ENCODE peak calls at places on chromosomes 3 and 15, in five cellular contexts. One of them, this sample, is unnamed.

GRCh38 chr15:59327942-59328341 is 44.7 kb downstream of the MYO1E start:
- DNase-seq in NT2/D1: no peak
- DNase-seq in H1: no peak
- DNase-seq in HepG2: no peak
- DNase-seq in GM12878: no peak
- DNase-seq in this sample: no peak

GRCh38 chr3:65262554-65262953 is 574.8 kb upstream of the ADAMTS9 start:
- DNase-seq in NT2/D1: no peak
- DNase-seq in H1: no peak
- DNase-seq in HepG2: no peak
- DNase-seq in GM12878: no peak
- DNase-seq in this sample: no peak

GRCh38 chr3:71591106-71591505 is 7.6 kb upstream of the FOXP1 start:
- DNase-seq in NT2/D1: no peak
- DNase-seq in H1: no peak
- DNase-seq in HepG2: no peak
- DNase-seq in GM12878: no peak
- DNase-seq in this sample: no peak

GRCh38 chr3:175476489-175476888 is 617.4 kb downstream of the NAALADL2 start:
- DNase-seq in NT2/D1: no peak
- DNase-seq in H1: no peak
- DNase-seq in HepG2: no peak
- DNase-seq in GM12878: no peak
- DNase-seq in this sample: no peak

GRCh38 chr15:100476805-100477204 is 51.9 kb downstream of the CERS3 start:
- DNase-seq in NT2/D1: no peak
- DNase-seq in H1: no peak
- DNase-seq in HepG2: no peak
- DNase-seq in GM12878: no peak
- DNase-seq in this sample: no peak

GRCh38 chr3:98390366-98390765 is at the start of gene OR5K3:
- DNase-seq in NT2/D1: no peak
- DNase-seq in H1: no peak
- DNase-seq in HepG2: no peak
- DNase-seq in GM12878: no peak
- DNase-seq in this sample: no peak

GRCh38 chr3:12992629-12993021 is 80.6 kb downstream of the IQSEC1 start:
- DNase-seq in NT2/D1: no peak
- DNase-seq in H1: no peak
- DNase-seq in HepG2: peak; percentile 81
- DNase-seq in GM12878: no peak
- DNase-seq in this sample: no peak

GRCh38 chr3:142022381-142022780 is 127.0 kb downstream of the TFDP2 start:
- DNase-seq in NT2/D1: no peak
- DNase-seq in H1: no peak
- DNase-seq in HepG2: no peak
- DNase-seq in GM12878: peak; percentile 45
- DNase-seq in this sample: no peak

GRCh38 chr3:186057594-186057993 is 51.3 kb downstream of the ETV5 start:
- DNase-seq in NT2/D1: peak; percentile 50
- DNase-seq in H1: no peak
- DNase-seq in HepG2: no peak
- DNase-seq in GM12878: no peak
- DNase-seq in this sample: no peak

GRCh38 chr15:77819271-77819806 is 186.6 kb upstream of the LINGO1 start:
- DNase-seq in NT2/D1: no peak
- DNase-seq in H1: no peak
- DNase-seq in HepG2: no peak
- DNase-seq in GM12878: no peak
- DNase-seq in this sample: peak; percentile 66

GRCh38 chr3:5298453-5298852 is 110.9 kb downstream of the EDEM1 start:
- DNase-seq in NT2/D1: no peak
- DNase-seq in H1: no peak
- DNase-seq in HepG2: no peak
- DNase-seq in GM12878: peak; percentile 69
- DNase-seq in this sample: no peak

GRCh38 chr3:124907957-124908356 is 20.8 kb upstream of the ITGB5 start:
- DNase-seq in NT2/D1: peak; percentile 47
- DNase-seq in H1: no peak
- DNase-seq in HepG2: no peak
- DNase-seq in GM12878: no peak
- DNase-seq in this sample: no peak

GRCh38 chr15:22811640-22812039 is 25.2 kb downstream of the NIPA1 start:
- DNase-seq in NT2/D1: no peak
- DNase-seq in H1: no peak
- DNase-seq in HepG2: peak; percentile 39
- DNase-seq in GM12878: no peak
- DNase-seq in this sample: peak; percentile 10

GRCh38 chr3:39809995-39810595 is 686 bp downstream of the MYRIP start:
- DNase-seq in NT2/D1: no peak
- DNase-seq in H1: no peak
- DNase-seq in HepG2: no peak
- DNase-seq in GM12878: no peak
- DNase-seq in this sample: no peak

GRCh38 chr15:86743283-86743903 is 663.7 kb downstream of the AGBL1 start:
- DNase-seq in NT2/D1: peak; percentile 65
- DNase-seq in H1: peak; percentile 53
- DNase-seq in HepG2: peak; percentile 1
- DNase-seq in GM12878: no peak
- DNase-seq in this sample: peak; percentile 54

GRCh38 chr3:2390926-2391532 is 292.4 kb downstream of the CNTN4 start:
- DNase-seq in NT2/D1: no peak
- DNase-seq in H1: no peak
- DNase-seq in HepG2: no peak
- DNase-seq in GM12878: no peak
- DNase-seq in this sample: no peak

GRCh38 chr3:122021811-122022401 is at the start of gene ILDR1:
- DNase-seq in NT2/D1: no peak
- DNase-seq in H1: peak; percentile 10
- DNase-seq in HepG2: no peak
- DNase-seq in GM12878: no peak
- DNase-seq in this sample: no peak

GRCh38 chr15:41936155-41936554 is 36.2 kb downstream of the EHD4 start:
- DNase-seq in NT2/D1: no peak
- DNase-seq in H1: no peak
- DNase-seq in HepG2: no peak
- DNase-seq in GM12878: no peak
- DNase-seq in this sample: no peak

GRCh38 chr3:115792206-115792955 is 169.1 kb downstream of the GAP43 start:
- DNase-seq in NT2/D1: no peak
- DNase-seq in H1: no peak
- DNase-seq in HepG2: peak; percentile 95
- DNase-seq in GM12878: no peak
- DNase-seq in this sample: no peak

GRCh38 chr3:196563721-196564225 is 4.6 kb downstream of the WDR53 start:
- DNase-seq in NT2/D1: no peak
- DNase-seq in H1: no peak
- DNase-seq in HepG2: no peak
- DNase-seq in GM12878: no peak
- DNase-seq in this sample: no peak

GRCh38 chr3:18902081-18902793 is 246.1 kb upstream of the KCNH8 start:
- DNase-seq in NT2/D1: no peak
- DNase-seq in H1: no peak
- DNase-seq in HepG2: no peak
- DNase-seq in GM12878: no peak
- DNase-seq in this sample: no peak

GRCh38 chr3:30471076-30471475 is 135.3 kb upstream of the TGFBR2 start:
- DNase-seq in NT2/D1: no peak
- DNase-seq in H1: no peak
- DNase-seq in HepG2: no peak
- DNase-seq in GM12878: no peak
- DNase-seq in this sample: no peak

GRCh38 chr3:155334897-155335883 is 41.7 kb upstream of the STRIT1 start:
- DNase-seq in NT2/D1: no peak
- DNase-seq in H1: no peak
- DNase-seq in HepG2: no peak
- DNase-seq in GM12878: peak; percentile 56
- DNase-seq in this sample: no peak

GRCh38 chr3:47877288-47877687 is 74.3 kb downstream of the DHX30 start:
- DNase-seq in NT2/D1: no peak
- DNase-seq in H1: no peak
- DNase-seq in HepG2: no peak
- DNase-seq in GM12878: no peak
- DNase-seq in this sample: no peak

GRCh38 chr15:39744334-39745103 is 38.1 kb downstream of the FSIP1 start:
- DNase-seq in NT2/D1: no peak
- DNase-seq in H1: no peak
- DNase-seq in HepG2: no peak
- DNase-seq in GM12878: no peak
- DNase-seq in this sample: no peak

GRCh38 chr15:65824031-65824743 is 32.1 kb upstream of the DENND4A start:
- DNase-seq in NT2/D1: peak; percentile 82
- DNase-seq in H1: no peak
- DNase-seq in HepG2: peak; percentile 81
- DNase-seq in GM12878: no peak
- DNase-seq in this sample: peak; percentile 74

GRCh38 chr3:140842984-140843649 is 98.5 kb upstream of the SLC25A36 start:
- DNase-seq in NT2/D1: no peak
- DNase-seq in H1: no peak
- DNase-seq in HepG2: no peak
- DNase-seq in GM12878: peak; percentile 86
- DNase-seq in this sample: no peak

GRCh38 chr3:186442162-186442561 is 80.1 kb upstream of the DGKG start:
- DNase-seq in NT2/D1: no peak
- DNase-seq in H1: no peak
- DNase-seq in HepG2: no peak
- DNase-seq in GM12878: no peak
- DNase-seq in this sample: no peak

GRCh38 chr3:11558002-11558401 is 85.7 kb downstream of the VGLL4 start:
- DNase-seq in NT2/D1: no peak
- DNase-seq in H1: no peak
- DNase-seq in HepG2: no peak
- DNase-seq in GM12878: no peak
- DNase-seq in this sample: no peak

GRCh38 chr3:14410501-14411165 is 8.2 kb downstream of the SLC6A6 start:
- DNase-seq in NT2/D1: no peak
- DNase-seq in H1: no peak
- DNase-seq in HepG2: peak; percentile 18
- DNase-seq in GM12878: no peak
- DNase-seq in this sample: no peak

GRCh38 chr3:4957978-4958377 is 21.3 kb upstream of the BHLHE40 start:
- DNase-seq in NT2/D1: no peak
- DNase-seq in H1: no peak
- DNase-seq in HepG2: no peak
- DNase-seq in GM12878: no peak
- DNase-seq in this sample: no peak

GRCh38 chr15:88258021-88258641 is 1.6 kb upstream of the NTRK3 start:
- DNase-seq in NT2/D1: no peak
- DNase-seq in H1: peak; percentile 44
- DNase-seq in HepG2: peak; percentile 8
- DNase-seq in GM12878: no peak
- DNase-seq in this sample: peak; percentile 33

GRCh38 chr3:119637679-119638525 is 22.5 kb downstream of the POPDC2 start:
- DNase-seq in NT2/D1: no peak
- DNase-seq in H1: no peak
- DNase-seq in HepG2: no peak
- DNase-seq in GM12878: peak; percentile 82
- DNase-seq in this sample: no peak

GRCh38 chr3:124014366-124014942 is 22.5 kb upstream of the ROPN1 start:
- DNase-seq in NT2/D1: no peak
- DNase-seq in H1: no peak
- DNase-seq in HepG2: no peak
- DNase-seq in GM12878: no peak
- DNase-seq in this sample: no peak

GRCh38 chr3:136906725-136907124 is 44.7 kb downstream of the NCK1 start:
- DNase-seq in NT2/D1: no peak
- DNase-seq in H1: no peak
- DNase-seq in HepG2: no peak
- DNase-seq in GM12878: no peak
- DNase-seq in this sample: no peak

GRCh38 chr15:42408178-42408577 is 48.9 kb downstream of the CAPN3 start:
- DNase-seq in NT2/D1: no peak
- DNase-seq in H1: no peak
- DNase-seq in HepG2: no peak
- DNase-seq in GM12878: no peak
- DNase-seq in this sample: no peak

GRCh38 chr3:116863842-116864626 is 154.5 kb downstream of the TUSC7 start:
- DNase-seq in NT2/D1: peak; percentile 30
- DNase-seq in H1: peak; percentile 34
- DNase-seq in HepG2: peak; percentile 1
- DNase-seq in GM12878: peak; percentile 17
- DNase-seq in this sample: peak; percentile 30

GRCh38 chr15:63450884-63451225 is 53.5 kb upstream of the USP3 start:
- DNase-seq in NT2/D1: no peak
- DNase-seq in H1: no peak
- DNase-seq in HepG2: no peak
- DNase-seq in GM12878: no peak
- DNase-seq in this sample: no peak

GRCh38 chr3:133955892-133956291 is 60.2 kb upstream of the RAB6B start:
- DNase-seq in NT2/D1: no peak
- DNase-seq in H1: no peak
- DNase-seq in HepG2: no peak
- DNase-seq in GM12878: no peak
- DNase-seq in this sample: no peak
- TF ChIP-seq SUZ12 in NT2/D1: no peak
- TF ChIP-seq SUZ12 in H1: no peak
- TF ChIP-seq SUZ12 in HepG2: no peak
- TF ChIP-seq SUZ12 in GM12878: no peak
- TF ChIP-seq SUZ12 in this sample: no peak

GRCh38 chr15:84926491-84927220 is 42.2 kb downstream of the SLC28A1 start:
- DNase-seq in NT2/D1: no peak
- DNase-seq in H1: no peak
- DNase-seq in HepG2: no peak
- DNase-seq in GM12878: no peak
- DNase-seq in this sample: no peak
- TF ChIP-seq SUZ12 in NT2/D1: no peak
- TF ChIP-seq SUZ12 in H1: no peak
- TF ChIP-seq SUZ12 in HepG2: no peak
- TF ChIP-seq SUZ12 in GM12878: no peak
- TF ChIP-seq SUZ12 in this sample: no peak

DNA sequence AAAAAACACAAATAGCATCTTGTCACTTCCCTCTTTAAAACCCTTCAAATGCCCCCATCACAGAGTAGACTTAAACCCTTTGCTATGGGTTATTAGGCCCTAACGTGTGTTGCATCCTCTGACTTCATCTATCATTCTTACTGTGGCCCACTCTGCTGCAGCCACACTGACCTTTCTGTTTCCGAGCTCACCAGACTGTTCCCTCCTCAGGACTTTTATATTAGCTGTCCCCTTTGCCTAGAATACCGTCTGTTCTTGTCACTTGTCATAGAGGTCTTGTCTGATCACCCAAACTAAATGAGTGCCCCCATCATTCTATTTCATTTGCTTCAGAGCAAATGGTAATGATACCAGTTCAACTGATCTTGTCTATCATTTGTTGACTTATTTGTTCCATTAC is 877 bp upstream of the FEM1B start:
- DNase-seq in NT2/D1: no peak
- DNase-seq in H1: no peak
- DNase-seq in HepG2: no peak
- DNase-seq in GM12878: no peak
- DNase-seq in this sample: no peak
- TF ChIP-seq SUZ12 in NT2/D1: no peak
- TF ChIP-seq SUZ12 in H1: no peak
- TF ChIP-seq SUZ12 in HepG2: no peak
- TF ChIP-seq SUZ12 in GM12878: no peak
- TF ChIP-seq SUZ12 in this sample: no peak

GRCh38 chr15:95840004-95840403 is 490.5 kb upstream of the NR2F2 start:
- DNase-seq in NT2/D1: no peak
- DNase-seq in H1: no peak
- DNase-seq in HepG2: no peak
- DNase-seq in GM12878: no peak
- DNase-seq in this sample: no peak
- TF ChIP-seq SUZ12 in NT2/D1: no peak
- TF ChIP-seq SUZ12 in H1: no peak
- TF ChIP-seq SUZ12 in HepG2: no peak
- TF ChIP-seq SUZ12 in GM12878: no peak
- TF ChIP-seq SUZ12 in this sample: no peak

This sample was measured in HEK293T.